ENCODE peak calls at places on chromosomes 12 and 14, in seven cellular contexts. One of them, this sample, is unnamed.

GRCh38 chr12:95870897-95871296 is 12.1 kb downstream of the SNRPF start:
- DNase-seq in testis: no peak
- DNase-seq in progenitor cell of endocrine pancreas: no peak
- DNase-seq in fibroblast of the aortic adventitia: no peak
- DNase-seq in body of pancreas: no peak
- DNase-seq in prostate gland: no peak
- DNase-seq in HCT116: no peak
- DNase-seq in this sample: no peak

GRCh38 chr14:69553221-69553620 is 21.4 kb downstream of the CCDC177 start:
- DNase-seq in prostate gland: no peak
- DNase-seq in fibroblast of the aortic adventitia: peak
- DNase-seq in progenitor cell of endocrine pancreas: no peak
- DNase-seq in body of pancreas: no peak
- DNase-seq in HCT116: no peak
- DNase-seq in testis: no peak
- DNase-seq in this sample: no peak

GRCh38 chr14:56160058-56160457 is 41.8 kb downstream of the PELI2 start:
- DNase-seq in HCT116: no peak
- DNase-seq in fibroblast of the aortic adventitia: no peak
- DNase-seq in body of pancreas: no peak
- DNase-seq in testis: no peak
- DNase-seq in prostate gland: no peak
- DNase-seq in progenitor cell of endocrine pancreas: no peak
- DNase-seq in this sample: no peak

GRCh38 chr14:96083667-96084320 is 44.6 kb downstream of the C14orf132 start:
- DNase-seq in body of pancreas: peak
- DNase-seq in prostate gland: no peak
- DNase-seq in HCT116: no peak
- DNase-seq in testis: no peak
- DNase-seq in progenitor cell of endocrine pancreas: no peak
- DNase-seq in fibroblast of the aortic adventitia: no peak
- DNase-seq in this sample: no peak

GRCh38 chr12:61138381-61138759 is 1121.8 kb upstream of the USP15 start:
- DNase-seq in HCT116: no peak
- DNase-seq in body of pancreas: no peak
- DNase-seq in fibroblast of the aortic adventitia: no peak
- DNase-seq in prostate gland: no peak
- DNase-seq in testis: no peak
- DNase-seq in progenitor cell of endocrine pancreas: no peak
- DNase-seq in this sample: no peak

GRCh38 chr12:108516511-108517275 is 1.6 kb downstream of the FICD start:
- DNase-seq in prostate gland: no peak
- DNase-seq in fibroblast of the aortic adventitia: no peak
- DNase-seq in body of pancreas: no peak
- DNase-seq in progenitor cell of endocrine pancreas: no peak
- DNase-seq in testis: no peak
- DNase-seq in HCT116: no peak
- DNase-seq in this sample: no peak

GRCh38 chr14:69573205-69573840 is 1.3 kb downstream of the CCDC177 start:
- DNase-seq in fibroblast of the aortic adventitia: no peak
- DNase-seq in HCT116: no peak
- DNase-seq in testis: no peak
- DNase-seq in prostate gland: no peak
- DNase-seq in body of pancreas: no peak
- DNase-seq in progenitor cell of endocrine pancreas: no peak
- DNase-seq in this sample: no peak

GRCh38 chr12:57517187-57517586 is 3.1 kb downstream of the DDIT3 start:
- DNase-seq in fibroblast of the aortic adventitia: peak
- DNase-seq in HCT116: no peak
- DNase-seq in progenitor cell of endocrine pancreas: no peak
- DNase-seq in testis: no peak
- DNase-seq in body of pancreas: no peak
- DNase-seq in prostate gland: peak
- DNase-seq in this sample: no peak

GRCh38 chr14:50311337-50311973 is 574 bp downstream of the L2HGDH start:
- DNase-seq in testis: no peak
- DNase-seq in prostate gland: no peak
- DNase-seq in progenitor cell of endocrine pancreas: no peak
- DNase-seq in fibroblast of the aortic adventitia: no peak
- DNase-seq in body of pancreas: no peak
- DNase-seq in HCT116: no peak
- DNase-seq in this sample: no peak

GRCh38 chr12:109393437-109394345 is 46.0 kb downstream of the MYO1H start:
- DNase-seq in prostate gland: peak
- DNase-seq in HCT116: peak
- DNase-seq in fibroblast of the aortic adventitia: peak
- DNase-seq in body of pancreas: peak
- DNase-seq in testis: peak
- DNase-seq in progenitor cell of endocrine pancreas: no peak
- DNase-seq in this sample: peak

GRCh38 chr12:52241205-52241842 is 8.3 kb downstream of the KRT7 start:
- DNase-seq in HCT116: no peak
- DNase-seq in testis: no peak
- DNase-seq in fibroblast of the aortic adventitia: no peak
- DNase-seq in prostate gland: no peak
- DNase-seq in body of pancreas: no peak
- DNase-seq in progenitor cell of endocrine pancreas: no peak
- DNase-seq in this sample: no peak

GRCh38 chr14:94005324-94005723 is 8.2 kb downstream of the CCDC197 start:
- DNase-seq in body of pancreas: no peak
- DNase-seq in prostate gland: no peak
- DNase-seq in progenitor cell of endocrine pancreas: no peak
- DNase-seq in fibroblast of the aortic adventitia: no peak
- DNase-seq in testis: no peak
- DNase-seq in HCT116: no peak
- DNase-seq in this sample: no peak

GRCh38 chr12:44227601-44228000 is 391.7 kb downstream of the TMEM117 start:
- DNase-seq in HCT116: no peak
- DNase-seq in body of pancreas: no peak
- DNase-seq in progenitor cell of endocrine pancreas: no peak
- DNase-seq in prostate gland: no peak
- DNase-seq in fibroblast of the aortic adventitia: no peak
- DNase-seq in testis: no peak
- DNase-seq in this sample: no peak

GRCh38 chr14:55356913-55357312 is 54.7 kb downstream of the ATG14 start:
- DNase-seq in prostate gland: no peak
- DNase-seq in progenitor cell of endocrine pancreas: no peak
- DNase-seq in fibroblast of the aortic adventitia: no peak
- DNase-seq in HCT116: no peak
- DNase-seq in body of pancreas: no peak
- DNase-seq in testis: no peak
- DNase-seq in this sample: no peak

GRCh38 chr12:117447665-117448366 is 86.4 kb upstream of the NOS1 start:
- DNase-seq in testis: no peak
- DNase-seq in HCT116: no peak
- DNase-seq in progenitor cell of endocrine pancreas: no peak
- DNase-seq in prostate gland: no peak
- DNase-seq in body of pancreas: no peak
- DNase-seq in fibroblast of the aortic adventitia: no peak
- DNase-seq in this sample: no peak

GRCh38 chr12:43309845-43310405 is 242.1 kb downstream of the ADAMTS20 start:
- DNase-seq in body of pancreas: no peak
- DNase-seq in progenitor cell of endocrine pancreas: no peak
- DNase-seq in HCT116: no peak
- DNase-seq in testis: no peak
- DNase-seq in fibroblast of the aortic adventitia: no peak
- DNase-seq in prostate gland: no peak
- DNase-seq in this sample: no peak

GRCh38 chr14:22456421-22456820 is 132.6 kb downstream of the DAD1 start:
- DNase-seq in fibroblast of the aortic adventitia: no peak
- DNase-seq in prostate gland: no peak
- DNase-seq in body of pancreas: no peak
- DNase-seq in testis: no peak
- DNase-seq in progenitor cell of endocrine pancreas: no peak
- DNase-seq in HCT116: no peak
- DNase-seq in this sample: no peak

GRCh38 chr14:102711946-102712345 is 65.3 kb upstream of the TRAF3 start:
- DNase-seq in testis: no peak
- DNase-seq in progenitor cell of endocrine pancreas: no peak
- DNase-seq in fibroblast of the aortic adventitia: no peak
- DNase-seq in body of pancreas: no peak
- DNase-seq in HCT116: no peak
- DNase-seq in prostate gland: no peak
- DNase-seq in this sample: no peak

GRCh38 chr12:55862286-55862685 is 19.6 kb upstream of the MMP19 start:
- DNase-seq in HCT116: no peak
- DNase-seq in testis: no peak
- DNase-seq in body of pancreas: no peak
- DNase-seq in fibroblast of the aortic adventitia: peak
- DNase-seq in prostate gland: no peak
- DNase-seq in progenitor cell of endocrine pancreas: no peak
- DNase-seq in this sample: no peak

DNA sequence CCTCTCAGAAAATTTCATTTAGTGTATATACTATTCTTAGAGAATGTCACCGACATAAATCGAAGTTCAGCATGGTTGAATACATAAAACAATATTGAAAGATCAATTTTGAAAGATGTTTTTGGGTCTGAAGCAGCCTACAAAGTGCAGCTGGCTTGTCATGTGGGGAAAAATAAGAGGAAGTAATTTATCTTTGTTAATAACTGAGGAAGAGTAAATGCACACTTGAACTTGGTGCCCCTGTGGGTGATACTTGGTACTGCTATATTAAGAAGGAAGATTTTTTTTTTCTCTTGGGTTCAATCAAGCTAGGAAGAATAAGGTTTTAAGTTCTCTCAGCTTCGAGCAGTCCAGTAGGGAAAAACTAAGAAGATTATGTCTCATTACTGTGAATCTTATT is 661.3 kb downstream of the RPL10L start:
- DNase-seq in prostate gland: no peak
- DNase-seq in testis: no peak
- DNase-seq in progenitor cell of endocrine pancreas: no peak
- DNase-seq in fibroblast of the aortic adventitia: no peak
- DNase-seq in HCT116: peak
- DNase-seq in body of pancreas: no peak
- DNase-seq in this sample: no peak
- TF ChIP-seq CTCF in prostate gland: no peak
- TF ChIP-seq CTCF in testis: peak
- TF ChIP-seq CTCF in progenitor cell of endocrine pancreas: peak
- TF ChIP-seq CTCF in fibroblast of the aortic adventitia: peak
- TF ChIP-seq CTCF in HCT116: no peak
- TF ChIP-seq CTCF in body of pancreas: peak
- TF ChIP-seq CTCF in this sample: peak

GRCh38 chr12:14984036-14984435 is 11.2 kb downstream of the PDE6H start:
- DNase-seq in prostate gland: no peak
- DNase-seq in HCT116: no peak
- DNase-seq in testis: no peak
- DNase-seq in body of pancreas: no peak
- DNase-seq in fibroblast of the aortic adventitia: no peak
- DNase-seq in progenitor cell of endocrine pancreas: no peak
- DNase-seq in this sample: no peak

GRCh38 chr12:14988035-14988434 is 15.2 kb downstream of the PDE6H start:
- DNase-seq in progenitor cell of endocrine pancreas: no peak
- DNase-seq in fibroblast of the aortic adventitia: no peak
- DNase-seq in body of pancreas: no peak
- DNase-seq in HCT116: no peak
- DNase-seq in prostate gland: no peak
- DNase-seq in testis: no peak
- DNase-seq in this sample: no peak

GRCh38 chr12:14989790-14990189 is 16.9 kb downstream of the PDE6H start:
- DNase-seq in progenitor cell of endocrine pancreas: no peak
- DNase-seq in body of pancreas: no peak
- DNase-seq in fibroblast of the aortic adventitia: no peak
- DNase-seq in testis: no peak
- DNase-seq in prostate gland: no peak
- DNase-seq in HCT116: no peak
- DNase-seq in this sample: no peak

GRCh38 chr12:14982986-14983385 is 10.1 kb downstream of the PDE6H start:
- DNase-seq in body of pancreas: no peak
- DNase-seq in HCT116: no peak
- DNase-seq in testis: no peak
- DNase-seq in progenitor cell of endocrine pancreas: no peak
- DNase-seq in prostate gland: no peak
- DNase-seq in fibroblast of the aortic adventitia: no peak
- DNase-seq in this sample: no peak

DNA sequence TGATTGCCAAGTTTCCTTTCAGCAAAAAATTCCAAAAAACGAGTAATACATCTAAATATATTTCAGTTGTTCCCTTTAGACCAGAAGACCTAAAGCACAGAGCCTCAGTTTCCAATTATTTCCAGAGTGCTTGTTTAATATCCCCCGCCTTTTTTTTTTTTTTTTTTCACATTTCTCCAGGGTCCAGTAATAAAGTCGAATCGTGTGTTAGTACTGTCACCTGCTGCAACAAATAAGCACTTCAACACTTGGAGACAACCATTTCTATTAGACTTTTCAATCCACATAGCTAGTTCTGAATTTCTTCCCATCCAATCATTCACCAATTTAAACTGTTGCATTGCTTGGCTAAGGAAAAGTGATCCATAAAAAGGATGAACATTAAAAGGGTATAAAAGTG is 13.6 kb downstream of the PDE6H start:
- DNase-seq in body of pancreas: no peak
- DNase-seq in fibroblast of the aortic adventitia: no peak
- DNase-seq in progenitor cell of endocrine pancreas: no peak
- DNase-seq in prostate gland: no peak
- DNase-seq in testis: no peak
- DNase-seq in HCT116: no peak
- DNase-seq in this sample: no peak
- TF ChIP-seq CTCF in body of pancreas: no peak
- TF ChIP-seq CTCF in fibroblast of the aortic adventitia: no peak
- TF ChIP-seq CTCF in progenitor cell of endocrine pancreas: no peak
- TF ChIP-seq CTCF in prostate gland: no peak
- TF ChIP-seq CTCF in testis: no peak
- TF ChIP-seq CTCF in HCT116: peak
- TF ChIP-seq CTCF in this sample: no peak

GRCh38 chr12:132556216-132556615 is 54.2 kb downstream of the LRCOL1 start:
- DNase-seq in testis: no peak
- DNase-seq in progenitor cell of endocrine pancreas: no peak
- DNase-seq in HCT116: no peak
- DNase-seq in fibroblast of the aortic adventitia: no peak
- DNase-seq in prostate gland: no peak
- DNase-seq in body of pancreas: no peak
- DNase-seq in this sample: no peak

GRCh38 chr12:132556801-132557200 is 53.6 kb downstream of the LRCOL1 start:
- DNase-seq in body of pancreas: no peak
- DNase-seq in testis: no peak
- DNase-seq in fibroblast of the aortic adventitia: no peak
- DNase-seq in prostate gland: no peak
- DNase-seq in progenitor cell of endocrine pancreas: no peak
- DNase-seq in HCT116: no peak
- DNase-seq in this sample: no peak

GRCh38 chr12:132557291-132557968 is 53.0 kb downstream of the LRCOL1 start:
- DNase-seq in HCT116: no peak
- DNase-seq in fibroblast of the aortic adventitia: no peak
- DNase-seq in body of pancreas: no peak
- DNase-seq in progenitor cell of endocrine pancreas: no peak
- DNase-seq in prostate gland: no peak
- DNase-seq in testis: no peak
- DNase-seq in this sample: no peak

GRCh38 chr12:132555686-132556085 is 54.7 kb downstream of the LRCOL1 start:
- DNase-seq in body of pancreas: no peak
- DNase-seq in fibroblast of the aortic adventitia: no peak
- DNase-seq in testis: no peak
- DNase-seq in prostate gland: no peak
- DNase-seq in HCT116: no peak
- DNase-seq in progenitor cell of endocrine pancreas: no peak
- DNase-seq in this sample: no peak

GRCh38 chr12:132554857-132555630 is 55.3 kb downstream of the LRCOL1 start:
- DNase-seq in progenitor cell of endocrine pancreas: no peak
- DNase-seq in body of pancreas: no peak
- DNase-seq in fibroblast of the aortic adventitia: no peak
- DNase-seq in prostate gland: no peak
- DNase-seq in HCT116: no peak
- DNase-seq in testis: no peak
- DNase-seq in this sample: peak
- TF ChIP-seq CTCF in progenitor cell of endocrine pancreas: peak
- TF ChIP-seq CTCF in body of pancreas: no peak
- TF ChIP-seq CTCF in fibroblast of the aortic adventitia: no peak
- TF ChIP-seq CTCF in prostate gland: peak
- TF ChIP-seq CTCF in HCT116: no peak
- TF ChIP-seq CTCF in testis: peak
- TF ChIP-seq CTCF in this sample: peak

GRCh38 chr12:17588968-17589367 is 501.0 kb downstream of the RERGL start:
- DNase-seq in HCT116: peak
- DNase-seq in fibroblast of the aortic adventitia: no peak
- DNase-seq in prostate gland: no peak
- DNase-seq in progenitor cell of endocrine pancreas: no peak
- DNase-seq in body of pancreas: peak
- DNase-seq in testis: peak
- DNase-seq in this sample: peak
- TF ChIP-seq CTCF in HCT116: peak
- TF ChIP-seq CTCF in fibroblast of the aortic adventitia: peak
- TF ChIP-seq CTCF in prostate gland: no peak
- TF ChIP-seq CTCF in progenitor cell of endocrine pancreas: peak
- TF ChIP-seq CTCF in body of pancreas: peak
- TF ChIP-seq CTCF in testis: peak
- TF ChIP-seq CTCF in this sample: peak